ENCODE peak calls at places on chromosomes 4 and X, in nine cellular contexts. L is KG1, Z is NAMALWA, M is MCF 10A, S is astrocyte of the hippocampus, O is T-helper 17 cell, G is IMR-90, C is NCI-H526, E is H4. T is an unnamed sample.

GRCh38 chr4:142721187-142721586 is 124.9 kb downstream of the INPP4B start:
- DNase-seq in S (peak), C (no peak), L (no peak), Z (no peak), O (no peak), M (peak), G (peak), E (no peak), T (peak)

GRCh38 chr4:55866973-55867574 is 13.6 kb downstream of the EXOC1 start:
- DNase-seq in G (peak), S (peak), M (peak), E (peak), L (peak), O (no peak), Z (peak), C (peak), T (peak)

GRCh38 chr4:173420324-173420752 is 21.4 kb upstream of the SCRG1 start:
- DNase-seq in Z (peak), L (no peak), M (peak), G (peak), C (peak), S (peak), E (no peak), O (no peak), T (peak)

GRCh38 chr4:32334759-32335158 is 1614.6 kb downstream of the PCDH7 start:
- DNase-seq in S (no peak), M (no peak), Z (no peak), E (no peak), O (no peak), L (no peak), G (no peak), C (no peak), T (no peak)

GRCh38 chr4:20615492-20616136 is 84.6 kb upstream of the PACRGL start:
- DNase-seq in E (peak), M (peak), S (peak), L (no peak), Z (no peak), C (no peak), O (no peak), G (no peak), T (peak)

GRCh38 chrX:112081781-112082482 is 644 bp downstream of the TRPC5 start:
- DNase-seq in G (no peak), S (peak), Z (no peak), L (no peak), M (no peak), E (no peak), C (no peak), O (no peak), T (no peak)

GRCh38 chr4:55604996-55605395 is 13.0 kb upstream of the PDCL2 start:
- DNase-seq in O (no peak), Z (no peak), L (no peak), M (no peak), C (no peak), S (no peak), G (no peak), E (no peak), T (no peak)

GRCh38 chr4:1779588-1780382 is 13.3 kb upstream of the FGFR3 start:
- DNase-seq in S (no peak), M (no peak), O (no peak), G (no peak), E (no peak), Z (no peak), L (no peak), C (no peak), T (no peak)

GRCh38 chrX:103215037-103215767 is at the start of gene BEX4:
- DNase-seq in Z (peak), M (no peak), E (peak), G (peak), O (peak), S (peak), L (no peak), C (peak), T (peak)

GRCh38 chr4:160299608-160300007 is 1196.7 kb downstream of the RAPGEF2 start:
- DNase-seq in E (no peak), G (no peak), O (no peak), L (no peak), Z (no peak), C (no peak), S (no peak), M (no peak), T (peak)

GRCh38 chr4:150363721-150364688 is 217.9 kb upstream of the MAB21L2 start:
- DNase-seq in E (no peak), S (peak), G (no peak), C (no peak), O (no peak), Z (no peak), L (no peak), M (no peak), T (no peak)

GRCh38 chr4:76989391-76990061 is 40.0 kb downstream of the SEPTIN11 start:
- DNase-seq in L (peak), C (no peak), M (no peak), S (no peak), G (no peak), Z (no peak), O (peak), E (no peak), T (no peak)

GRCh38 chr4:78846258-78846657 is 70.1 kb downstream of the BMP2K start:
- DNase-seq in C (no peak), M (no peak), Z (no peak), L (no peak), E (no peak), G (no peak), S (no peak), O (no peak), T (no peak)

GRCh38 chrX:44061940-44062339 is 88.8 kb upstream of the NDP start:
- DNase-seq in E (no peak), S (no peak), Z (no peak), C (no peak), O (no peak), L (no peak), M (no peak), G (no peak), T (no peak)

GRCh38 chrX:111465664-111466063 is 45.8 kb upstream of the SERTM2 start:
- DNase-seq in S (no peak), E (no peak), G (no peak), L (no peak), Z (no peak), M (no peak), C (no peak), O (no peak), T (no peak)

GRCh38 chr4:7298601-7299000 is 106.3 kb downstream of the SORCS2 start:
- DNase-seq in G (no peak), Z (no peak), O (no peak), L (no peak), S (no peak), E (no peak), C (no peak), M (no peak), T (no peak)

GRCh38 chrX:48891402-48892288 is 5.9 kb downstream of the TIMM17B start:
- DNase-seq in E (peak), O (peak), Z (peak), L (no peak), M (peak), S (peak), G (peak), C (peak), T (peak)

GRCh38 chrX:31397119-31397518 is 325.3 kb upstream of the FTHL17 start:
- DNase-seq in L (no peak), M (peak), S (peak), Z (no peak), O (no peak), G (peak), C (no peak), E (no peak), T (no peak)

GRCh38 chr4:185638093-185638492 is 102.8 kb upstream of the PDLIM3 start:
- DNase-seq in L (no peak), Z (no peak), O (no peak), C (no peak), M (no peak), E (no peak), S (no peak), G (no peak), T (no peak)

GRCh38 chr4:41934813-41935651 is at the start of gene TMEM33:
- DNase-seq in C (peak), Z (peak), O (peak), E (peak), S (peak), L (peak), M (peak), G (peak), T (peak)

GRCh38 chr4:80989921-80990544 is 40.5 kb upstream of the BMP3 start:
- DNase-seq in Z (peak), C (peak), G (peak), O (no peak), S (peak), E (peak), M (peak), L (peak), T (peak)

GRCh38 chr4:112759313-112759712 is 122.4 kb downstream of the LARP7 start:
- DNase-seq in C (no peak), L (no peak), O (no peak), E (no peak), Z (no peak), G (no peak), M (no peak), S (no peak), T (no peak)

GRCh38 chr4:141810702-141811365 is 174.5 kb downstream of the IL15 start:
- DNase-seq in M (no peak), C (no peak), G (no peak), L (no peak), O (no peak), Z (no peak), S (peak), E (no peak), T (peak)

GRCh38 chr4:169268951-169269781 is 1.6 kb downstream of the SH3RF1 start:
- DNase-seq in Z (no peak), L (no peak), S (peak), M (peak), G (peak), C (peak), E (no peak), O (no peak), T (peak)